ENCODE peak calls at places on chromosomes 13 and 19, in five cellular contexts. O, U, L, A and W are unnamed samples. For H3K4me1 and H3K27me3, the result is how much of the 10 kb centered on the place peaks cover.

GRCh38 chr13:21071015-21071414 is 9.6 kb upstream of the LATS2 start:
- DNase-seq in A (no peak), O (no peak), U (peak), L (no peak), W (no peak)

GRCh38 chr13:38418286-38418685 is 68.6 kb downstream of the UFM1 start:
- DNase-seq in U (no peak), O (no peak), L (no peak), A (peak), W (no peak)

GRCh38 chr13:23570099-23570926 is at the start of gene TNFRSF19:
- DNase-seq in O (peak), U (no peak), L (no peak), A (peak), W (peak)

GRCh38 chr13:40146586-40147240 is 491.3 kb downstream of the COG6 start:
- DNase-seq in U (no peak), A (peak), L (no peak), O (no peak), W (no peak)

GRCh38 chr19:10420444-10421239 is at the start of gene PDE4A:
- DNase-seq in L (peak), O (peak), U (no peak), A (peak), W (peak)

GRCh38 chr19:49894879-49895565 is 1.7 kb downstream of the IL4I1 start:
- DNase-seq in O (no peak), A (no peak), U (no peak), L (no peak), W (no peak)

GRCh38 chr13:113843864-113844556 is 19.9 kb downstream of the GAS6 start:
- DNase-seq in L (no peak), O (peak), U (no peak), A (no peak), W (no peak)

GRCh38 chr19:46221981-46222610 is 7.4 kb upstream of the IGFL1 start:
- DNase-seq in U (peak), L (peak), A (peak), O (peak), W (no peak)

GRCh38 chr13:42497798-42498197 is 76.2 kb upstream of the TNFSF11 start:
- DNase-seq in U (peak), L (no peak), A (peak), O (no peak), W (no peak)

GRCh38 chr19:48726573-48726972 is 7.0 kb upstream of the MAMSTR start:
- DNase-seq in L (no peak), O (no peak), A (no peak), U (no peak), W (no peak)

GRCh38 chr19:4089400-4089908 is 22.8 kb upstream of the ZBTB7A start:
- DNase-seq in O (peak), A (no peak), U (no peak), L (no peak), W (no peak)

GRCh38 chr13:43078399-43078798 is 55.0 kb downstream of the DNAJC15 start:
- DNase-seq in L (no peak), O (no peak), U (no peak), A (no peak), W (no peak)

GRCh38 chr19:31890230-31890629 is 455.2 kb upstream of the ZNF507 start:
- DNase-seq in A (no peak), U (no peak), O (peak), L (peak), W (peak)

GRCh38 chr19:33416307-33417215 is 43.1 kb downstream of the CEBPG start:
- DNase-seq in O (peak), U (peak), L (peak), A (peak), W (peak)

GRCh38 chr13:43561081-43561480 is 225.7 kb downstream of the ENOX1 start:
- DNase-seq in A (no peak), O (no peak), L (no peak), U (no peak), W (no peak)

GRCh38 chr19:34244611-34245299 is 9.6 kb upstream of the GARRE1 start:
- DNase-seq in U (no peak), O (no peak), A (no peak), L (no peak), W (no peak)

GRCh38 chr19:45403781-45404556 is 900 bp downstream of the PPP1R13L start:
- DNase-seq in O (peak), A (peak), L (peak), U (peak), W (peak)

GRCh38 chr13:72686766-72687165 is 40.7 kb downstream of the MZT1 start:
- DNase-seq in O (no peak), L (no peak), U (no peak), A (no peak), W (no peak)

GRCh38 chr19:41699231-41699967 is 9.0 kb upstream of the CEACAM5 start:
- DNase-seq in U (no peak), A (peak), O (no peak), L (peak), W (no peak)

GRCh38 chr13:99693812-99694211 is 192.5 kb downstream of the TM9SF2 start:
- DNase-seq in O (no peak), L (no peak), A (no peak), U (no peak), W (no peak)

GRCh38 chr19:56170261-56170660 is 5.5 kb upstream of the GALP start:
- DNase-seq in O (no peak), U (peak), L (no peak), A (peak), W (no peak)

GRCh38 chr19:41624515-41624914 is 2.4 kb downstream of the CEACAM4 start:
- DNase-seq in U (no peak), O (no peak), L (peak), A (no peak), W (no peak)

GRCh38 chr19:12856684-12857083 is 18.4 kb downstream of the MAST1 start:
- DNase-seq in L (no peak), U (no peak), A (no peak), O (no peak), W (no peak)

GRCh38 chr13:99980201-99981114 is 1.1 kb upstream of the ZIC2 start:
- DNase-seq in L (peak), U (peak), O (peak), A (peak), W (peak)

GRCh38 chr19:30855475-30855874 is 483.3 kb downstream of the ZNF536 start:
- DNase-seq in U (no peak), O (no peak), L (no peak), A (no peak), W (no peak)

GRCh38 chr13:74017301-74018092 is 116.7 kb downstream of the KLF12 start:
- DNase-seq in L (no peak), A (no peak), U (no peak), O (no peak), W (no peak)

GRCh38 chr13:44768775-44769578 is 192.8 kb upstream of the TSC22D1 start:
- DNase-seq in L (no peak), A (peak), O (no peak), U (no peak), W (no peak)

GRCh38 chr13:98295371-98295770 is 118.3 kb upstream of the RNF113B start:
- DNase-seq in U (no peak), L (no peak), A (no peak), O (no peak), W (no peak)

GRCh38 chr19:843180-843835 is 2.5 kb downstream of the PRTN3 start:
- DNase-seq in O (peak), A (no peak), L (peak), U (no peak), W (peak)

GRCh38 chr19:1905863-1906375 is 720 bp downstream of the ADAT3 start:
- DNase-seq in O (no peak), L (no peak), A (no peak), U (no peak), W (no peak)
- H3K4me1 ChIP-seq in O (under half), L (under half), A (under half), U (under half), W (under half)

GRCh38 chr13:109156181-109156935 is 526.9 kb downstream of the MYO16 start:
- DNase-seq in L (no peak), O (no peak), A (peak), U (peak), W (no peak)

GRCh38 chr13:109154146-109154545 is 524.7 kb downstream of the MYO16 start:
- DNase-seq in O (no peak), L (no peak), U (peak), A (no peak), W (no peak)

GRCh38 chr13:109154546-109154945 is 525.1 kb downstream of the MYO16 start:
- DNase-seq in A (no peak), O (no peak), L (no peak), U (peak), W (no peak)

GRCh38 chr13:109157275-109157674 is 527.9 kb downstream of the MYO16 start:
- DNase-seq in A (peak), L (peak), O (peak), U (peak), W (peak)

DNA sequence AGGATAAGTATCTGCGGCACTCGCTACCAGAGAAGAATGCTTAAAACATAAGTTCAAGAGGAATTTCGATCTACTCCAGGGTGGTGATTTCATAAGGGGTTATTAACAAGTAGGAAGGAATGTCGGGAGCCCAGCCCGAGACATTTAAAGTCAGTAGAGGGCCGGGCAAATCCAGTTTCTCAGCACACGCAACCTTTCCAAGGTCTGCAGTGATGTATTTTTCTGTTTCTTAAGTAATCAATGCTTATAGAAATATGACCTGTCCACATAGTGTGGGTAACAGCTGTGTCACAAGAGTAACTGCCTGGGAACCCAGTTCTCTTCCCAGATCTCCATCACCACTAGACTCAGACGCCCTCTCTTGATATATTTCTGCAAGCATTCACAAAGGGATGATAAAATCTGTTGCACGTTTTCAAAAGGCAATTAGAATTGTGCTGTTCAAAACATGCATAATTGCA is 525.9 kb downstream of the MYO16 start:
- DNase-seq in L (no peak), U (peak), O (no peak), A (peak), W (no peak)
- H2AFZ ChIP-seq in L (no peak), U (peak), O (no peak), A (no peak), W (no peak)

GRCh38 chr13:33181264-33181663 is 104.3 kb downstream of the STARD13 start:
- DNase-seq in U (no peak), O (no peak), L (no peak), A (no peak), W (no peak)

GRCh38 chr13:33184530-33184929 is 101.0 kb downstream of the STARD13 start:
- DNase-seq in A (no peak), U (no peak), L (no peak), O (no peak), W (no peak)

GRCh38 chr13:33183431-33184130 is 102.0 kb downstream of the STARD13 start:
- DNase-seq in L (no peak), A (no peak), U (no peak), O (no peak), W (no peak)

GRCh38 chr13:33184131-33184485 is 101.4 kb downstream of the STARD13 start:
- DNase-seq in U (no peak), L (no peak), O (no peak), A (no peak), W (no peak)

GRCh38 chr13:33182729-33183128 is 102.8 kb downstream of the STARD13 start:
- DNase-seq in A (no peak), U (no peak), L (no peak), O (no peak), W (no peak)
- H3K27me3 ChIP-seq in A (under half), U (under half), L (under half), O (under half), W (under half)

GRCh38 chr19:16374436-16374835 is 49.8 kb downstream of the KLF2 start:
- DNase-seq in A (no peak), U (no peak), O (no peak), L (no peak), W (no peak)

GRCh38 chr19:16376241-16376640 is 51.6 kb downstream of the KLF2 start:
- DNase-seq in U (no peak), L (peak), A (no peak), O (no peak), W (no peak)

GRCh38 chr19:16376649-16377048 is 52.0 kb downstream of the KLF2 start:
- DNase-seq in A (no peak), L (peak), O (peak), U (no peak), W (peak)

GRCh38 chr19:16375157-16375935 is 50.7 kb downstream of the KLF2 start:
- DNase-seq in U (no peak), L (no peak), O (no peak), A (no peak), W (no peak)

GRCh38 chr19:16375936-16376185 is 51.2 kb downstream of the KLF2 start:
- DNase-seq in O (no peak), A (no peak), U (no peak), L (no peak), W (no peak)
- H3K4me1 ChIP-seq in O (under half), A (under half), U (under half), L (under half), W (under half)

DNA sequence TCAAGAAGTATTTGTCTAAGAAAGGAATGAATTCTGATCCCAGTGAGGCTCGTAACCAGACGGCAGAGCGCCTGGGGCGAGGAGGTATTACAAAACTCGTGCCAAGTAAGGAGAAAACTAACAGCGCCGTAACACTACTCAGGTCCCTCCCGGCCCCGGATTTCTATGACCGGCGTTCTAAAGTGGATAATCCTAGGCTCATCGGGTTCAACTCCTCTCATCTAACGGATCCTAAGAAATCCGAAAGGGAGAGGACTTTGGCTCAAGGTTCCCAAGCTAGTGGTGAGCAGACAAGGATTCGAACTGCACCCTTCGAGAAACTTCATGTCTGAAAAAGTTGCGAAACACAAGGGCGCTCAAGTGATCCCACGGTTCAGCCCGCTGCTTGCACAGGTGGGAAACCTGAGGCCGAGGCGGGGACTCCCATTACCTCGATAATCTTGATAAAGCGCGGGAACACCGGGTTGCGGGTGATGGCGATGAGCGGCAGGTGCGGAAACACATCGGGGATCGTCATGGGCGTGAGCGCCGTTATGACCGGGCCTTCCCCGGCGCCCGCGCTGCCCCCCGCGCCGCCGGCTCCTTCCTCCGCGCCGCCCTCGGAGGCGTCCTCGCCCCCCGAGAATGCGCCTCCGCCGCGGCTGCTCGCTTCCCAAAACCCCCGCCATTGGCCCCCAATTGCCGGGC is 529 bp downstream of the LONP1 start:
- DNase-seq in O (peak), A (peak), L (no peak), U (no peak), W (peak)
- H2AFZ ChIP-seq in O (no peak), A (peak), L (no peak), U (peak), W (no peak)

GRCh38 chr19:3053218-3053621 is 9.1 kb downstream of the TLE5 start:
- DNase-seq in O (no peak), U (no peak), A (no peak), L (no peak), W (no peak)

GRCh38 chr19:3055741-3056453 is 6.4 kb downstream of the TLE5 start:
- DNase-seq in O (peak), L (peak), U (peak), A (peak), W (no peak)

GRCh38 chr19:3053780-3054179 is 8.5 kb downstream of the TLE5 start:
- DNase-seq in O (no peak), A (no peak), U (no peak), L (no peak), W (no peak)

GRCh38 chr19:3054972-3055740 is 7.1 kb downstream of the TLE5 start:
- DNase-seq in U (peak), A (peak), O (no peak), L (no peak), W (no peak)

GRCh38 chr19:3054265-3054971 is 7.9 kb downstream of the TLE5 start:
- DNase-seq in U (no peak), O (no peak), A (no peak), L (no peak), W (no peak)
- H3K27me3 ChIP-seq in U (under half), O (under half), A (under half), L (under half), W (under half)

GRCh38 chr19:16587031-16588023 is 15.1 kb upstream of the SLC35E1 start:
- DNase-seq in L (no peak), A (peak), U (no peak), O (peak), W (no peak)

GRCh38 chr19:16589917-16590316 is 17.7 kb upstream of the SLC35E1 start:
- DNase-seq in A (no peak), U (no peak), O (no peak), L (no peak), W (no peak)

GRCh38 chr19:16586477-16586871 is 14.3 kb upstream of the SLC35E1 start:
- DNase-seq in U (no peak), A (no peak), L (no peak), O (no peak), W (no peak)

GRCh38 chr19:16588824-16589577 is 16.8 kb upstream of the SLC35E1 start:
- DNase-seq in L (no peak), A (no peak), U (no peak), O (no peak), W (no peak)

DNA sequence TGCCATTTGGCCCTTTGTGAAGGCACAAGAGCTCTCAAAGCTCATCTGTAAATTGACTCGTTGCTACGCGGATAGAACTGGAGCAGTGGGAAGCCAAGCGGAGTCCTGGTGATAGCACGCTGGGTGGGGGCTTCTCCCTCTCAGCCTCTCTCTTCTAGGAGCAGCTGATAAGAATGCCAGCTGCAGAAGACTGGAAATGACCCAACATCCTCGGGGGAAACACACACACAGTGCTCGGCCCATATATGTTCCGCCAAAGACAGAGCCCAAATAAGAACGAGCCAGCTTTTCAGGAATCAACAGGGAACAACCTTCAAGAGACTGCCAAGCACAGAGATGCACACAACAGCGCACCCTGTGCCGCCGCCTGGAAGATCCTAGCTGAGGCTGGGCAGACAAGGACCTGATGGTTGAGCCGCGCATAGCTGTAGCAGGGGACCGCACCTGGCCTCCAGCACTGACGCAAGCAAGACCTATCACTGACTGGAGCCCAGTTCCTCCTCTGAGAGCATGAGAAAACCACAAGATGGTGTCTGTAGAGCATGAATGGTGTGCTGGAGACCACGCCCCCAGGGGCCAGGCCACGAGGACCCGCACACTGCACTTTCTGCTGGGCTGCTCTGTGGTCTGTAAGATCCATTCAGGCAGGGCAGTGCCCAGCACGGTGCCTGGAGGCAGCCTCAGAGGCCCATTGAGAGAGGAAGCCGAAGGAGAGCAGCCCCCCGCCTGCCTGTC is 16.0 kb upstream of the SLC35E1 start:
- DNase-seq in L (peak), U (no peak), A (peak), O (peak), W (no peak)
- H3K4me1 ChIP-seq in L (under half), U (under half), A (half or more), O (half or more), W (under half)

DNA sequence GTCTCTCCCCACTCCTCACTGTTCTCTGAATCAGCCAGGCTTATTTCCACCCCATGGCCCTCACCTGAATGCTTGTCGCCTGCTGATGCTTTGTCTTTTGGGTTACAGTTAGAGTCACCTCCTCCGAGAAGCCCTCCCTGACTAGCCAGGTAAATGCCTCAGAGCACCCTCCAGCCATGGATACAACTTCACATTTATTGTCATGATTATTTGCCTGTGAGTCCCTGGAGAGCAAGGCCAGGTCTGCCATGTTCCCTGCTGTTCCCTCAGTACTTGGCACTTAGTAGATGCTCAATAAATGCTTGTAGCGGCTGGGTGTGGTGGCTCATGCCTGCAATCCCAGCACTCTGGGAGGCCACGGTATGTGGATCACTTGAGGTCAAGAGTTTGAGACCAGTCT is 3.7 kb upstream of the PDE4C start:
- DNase-seq in O (no peak), U (no peak), L (no peak), A (no peak), W (no peak)
- H2AFZ ChIP-seq in O (no peak), U (no peak), L (no peak), A (no peak), W (no peak)

DNA sequence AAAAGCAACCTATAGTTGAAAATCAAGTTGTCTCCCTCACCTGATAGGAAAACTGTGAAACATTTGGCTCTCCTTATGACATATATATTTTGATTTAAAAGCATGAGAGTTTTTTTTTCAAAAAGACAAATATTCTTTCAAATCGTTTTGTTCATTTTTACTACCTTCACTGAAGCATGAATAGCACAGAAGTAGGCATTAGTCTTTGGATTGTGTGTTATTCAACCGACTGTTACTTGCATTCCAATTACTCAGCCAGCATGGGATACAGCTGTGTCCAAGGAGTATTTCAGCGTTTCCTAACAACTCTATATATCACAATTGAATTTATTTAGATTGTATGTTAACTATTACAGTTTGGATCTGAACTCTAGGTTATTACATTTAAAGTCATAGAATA is 135.2 kb downstream of the PCDH9 start:
- DNase-seq in A (no peak), O (no peak), U (no peak), L (no peak), W (no peak)
- H3K27me3 ChIP-seq in A (under half), O (under half), U (under half), L (under half), W (under half)